ENCODE peak calls at places on chromosomes 4 and X, in ten cellular contexts. O is coronary artery, L is AG09319, X is lower leg skin, B is left lung, G is lung, A is cardiac muscle cell, U is fibroblast of pulmonary artery, V is K562, S is stomach. E is an unnamed sample.

GRCh38 chr4:152106113-152106763 is 345.4 kb upstream of the GATB start:
- DNase-seq in B (no peak), O (peak), G (peak), L (peak), A (no peak), V (no peak), S (peak), U (peak), X (peak), E (no peak)

GRCh38 chr4:61820136-61820535 is 620.0 kb downstream of the ADGRL3 start:
- DNase-seq in B (no peak), A (no peak), S (no peak), G (no peak), V (no peak), U (no peak), X (no peak), O (no peak), L (no peak), E (no peak)

GRCh38 chr4:10354225-10354624 is 103.0 kb downstream of the ZNF518B start:
- DNase-seq in X (no peak), B (no peak), L (no peak), G (no peak), S (no peak), A (no peak), O (no peak), U (no peak), V (no peak), E (no peak)

GRCh38 chr4:101200561-101200960 is 146.8 kb downstream of the PPP3CA start:
- DNase-seq in A (no peak), G (no peak), L (peak), O (no peak), U (peak), S (no peak), X (no peak), V (no peak), B (no peak), E (no peak)

GRCh38 chr4:83139514-83140156 is 25.1 kb upstream of the PLAC8 start:
- DNase-seq in A (no peak), G (no peak), B (no peak), L (no peak), U (no peak), X (no peak), O (no peak), V (no peak), S (no peak), E (no peak)

GRCh38 chr4:74632634-74633033 is 161.7 kb downstream of the BTC start:
- DNase-seq in U (peak), V (no peak), A (no peak), X (no peak), G (peak), S (peak), B (no peak), L (peak), O (no peak), E (no peak)

GRCh38 chr4:173538148-173538902 is 8.3 kb upstream of the HAND2 start:
- DNase-seq in L (no peak), X (no peak), G (no peak), B (peak), U (no peak), V (no peak), O (no peak), A (peak), S (no peak), E (no peak)

GRCh38 chr4:12729384-12729783 is 754.8 kb downstream of the RAB28 start:
- DNase-seq in A (peak), U (peak), B (no peak), O (no peak), X (no peak), G (no peak), V (peak), L (no peak), S (no peak), E (no peak)

GRCh38 chrX:150200820-150201287 is 162.3 kb upstream of the MAMLD1 start:
- DNase-seq in L (peak), O (peak), B (no peak), S (no peak), V (peak), G (peak), A (no peak), U (peak), X (peak), E (peak)

GRCh38 chr4:119765951-119766350 is 137.3 kb upstream of the PDE5A start:
- DNase-seq in B (no peak), A (no peak), X (no peak), L (no peak), G (no peak), V (no peak), U (no peak), S (no peak), O (no peak), E (no peak)

GRCh38 chrX:140432328-140433025 is 72.4 kb downstream of the SOX3 start:
- DNase-seq in G (no peak), A (no peak), V (no peak), B (no peak), L (no peak), X (no peak), O (peak), U (no peak), S (peak), E (no peak)

GRCh38 chrX:39935414-39936064 is 162.2 kb downstream of the BCOR start:
- DNase-seq in B (no peak), S (no peak), X (no peak), A (no peak), L (no peak), G (no peak), V (no peak), U (no peak), O (no peak), E (no peak)

GRCh38 chrX:102154218-102154860 is 1.4 kb downstream of the BEX5 start:
- DNase-seq in L (no peak), A (peak), B (no peak), G (no peak), U (no peak), V (peak), S (no peak), O (no peak), X (no peak), E (no peak)

GRCh38 chr4:83454626-83455025 is 997 bp downstream of the HELQ start:
- DNase-seq in G (no peak), S (no peak), O (no peak), L (no peak), B (no peak), V (no peak), U (peak), X (no peak), A (peak), E (no peak)

GRCh38 chrX:55489315-55490009 is at the start of gene USP51:
- DNase-seq in S (peak), V (peak), G (peak), A (peak), B (peak), U (peak), O (peak), X (peak), L (peak), E (peak)

GRCh38 chr4:144845411-144845810 is 199.5 kb downstream of the HHIP start:
- DNase-seq in A (no peak), L (no peak), S (no peak), U (no peak), V (no peak), B (peak), X (no peak), O (no peak), G (no peak), E (no peak)

GRCh38 chr4:101649790-101650450 is 140.6 kb upstream of the BANK1 start:
- DNase-seq in U (peak), A (peak), G (no peak), B (no peak), S (no peak), X (no peak), L (no peak), V (no peak), O (no peak), E (no peak)

GRCh38 chrX:133923113-133923512 is 62.3 kb downstream of the GPC3 start:
- DNase-seq in S (no peak), U (peak), L (no peak), X (no peak), V (no peak), A (no peak), G (no peak), B (no peak), O (no peak), E (no peak)

GRCh38 chr4:137420901-137421384 is 111.4 kb downstream of the PCDH18 start:
- DNase-seq in B (peak), G (no peak), L (no peak), A (no peak), U (no peak), S (no peak), V (no peak), X (no peak), O (no peak), E (no peak)

GRCh38 chr4:165600959-165601674 is 222.3 kb downstream of the CPE start:
- DNase-seq in U (no peak), V (no peak), L (no peak), G (no peak), S (no peak), B (no peak), A (no peak), X (no peak), O (no peak), E (no peak)

GRCh38 chrX:134173541-134174272 is 63.3 kb upstream of the CCDC160 start:
- DNase-seq in B (no peak), G (no peak), S (no peak), O (no peak), U (no peak), V (no peak), L (no peak), X (no peak), A (peak), E (no peak)

GRCh38 chr4:49032440-49033161 is 46.5 kb downstream of the CWH43 start:
- DNase-seq in B (no peak), V (peak), U (peak), S (no peak), X (no peak), A (no peak), G (no peak), O (no peak), L (no peak), E (no peak)

GRCh38 chr4:109067509-109068205 is 234.8 kb downstream of the COL25A1 start:
- DNase-seq in V (no peak), L (no peak), O (no peak), U (peak), G (no peak), B (no peak), X (peak), S (no peak), A (no peak), E (no peak)

GRCh38 chr4:155610143-155610542 is 56.5 kb upstream of the GUCY1A1 start:
- DNase-seq in B (no peak), G (no peak), V (no peak), A (no peak), S (no peak), L (no peak), O (no peak), U (no peak), X (no peak), E (no peak)

GRCh38 chr4:137651128-137651527 is 118.8 kb upstream of the PCDH18 start:
- DNase-seq in U (peak), A (no peak), S (no peak), B (no peak), O (no peak), X (no peak), G (no peak), V (no peak), L (no peak), E (no peak)

GRCh38 chrX:40087574-40088298 is 10.0 kb downstream of the BCOR start:
- DNase-seq in A (no peak), X (no peak), B (no peak), L (no peak), G (no peak), O (no peak), S (no peak), U (no peak), V (no peak), E (no peak)

GRCh38 chrX:13506574-13506973 is 62.8 kb upstream of the EGFL6 start:
- DNase-seq in A (peak), L (no peak), B (no peak), V (peak), S (peak), G (peak), O (no peak), U (peak), X (no peak), E (peak)

GRCh38 chr4:109846395-109847098 is 1.4 kb upstream of the LRIT3 start:
- DNase-seq in V (no peak), L (no peak), G (no peak), S (no peak), X (no peak), O (no peak), U (peak), B (no peak), A (no peak), E (no peak)

GRCh38 chrX:133151320-133151719 is 54.4 kb upstream of the USP26 start:
- DNase-seq in O (no peak), V (no peak), U (no peak), X (no peak), S (no peak), G (no peak), L (no peak), A (no peak), B (no peak), E (no peak)

GRCh38 chr4:99945718-99946345 is 586 bp downstream of the DNAJB14 start:
- DNase-seq in L (no peak), B (peak), A (peak), S (peak), X (no peak), V (peak), O (peak), G (no peak), U (peak), E (no peak)
- TF ChIP-seq CTCF in L (no peak), B (no peak), A (no peak), S (no peak), X (no peak), V (no peak), O (no peak), G (no peak), U (peak), E (no peak)

DNA sequence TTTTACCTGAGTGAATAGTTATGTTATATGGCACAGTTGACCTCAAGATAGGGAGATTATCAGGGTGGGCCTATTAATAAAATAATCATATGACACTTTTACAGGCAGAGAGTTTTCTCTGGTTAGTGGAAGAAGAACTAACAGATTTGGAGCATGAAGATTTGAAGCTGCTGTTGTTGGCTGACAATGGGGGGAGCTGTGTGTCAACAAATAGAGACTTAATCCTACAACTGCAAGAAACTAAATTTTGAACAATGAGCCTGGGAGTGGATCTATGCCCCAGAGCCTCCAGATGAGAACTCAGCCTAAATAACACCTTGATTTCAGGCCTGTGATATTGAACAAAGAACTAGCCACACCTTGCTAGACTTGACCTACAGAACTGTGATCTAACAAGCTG is 7.2 kb upstream of the CCSER1 start:
- DNase-seq in O (no peak), V (no peak), G (no peak), X (no peak), U (no peak), B (no peak), L (no peak), S (no peak), A (no peak), E (no peak)
- TF ChIP-seq CTCF in O (no peak), V (no peak), G (no peak), X (no peak), U (no peak), B (no peak), L (no peak), S (no peak), A (no peak), E (no peak)

GRCh38 chrX:110214684-110215083 is 103.2 kb downstream of the AMMECR1 start:
- DNase-seq in G (no peak), B (no peak), U (no peak), L (no peak), V (no peak), O (no peak), X (no peak), S (no peak), A (no peak), E (no peak)

GRCh38 chrX:110213183-110213582 is 104.7 kb downstream of the AMMECR1 start:
- DNase-seq in U (no peak), B (no peak), G (no peak), O (no peak), V (no peak), L (no peak), S (no peak), X (no peak), A (no peak), E (no peak)

GRCh38 chrX:110211340-110211739 is 106.5 kb downstream of the AMMECR1 start:
- DNase-seq in L (no peak), A (no peak), X (no peak), O (no peak), V (no peak), U (no peak), G (no peak), B (no peak), S (no peak), E (no peak)

GRCh38 chrX:110210417-110211139 is 107.3 kb downstream of the AMMECR1 start:
- DNase-seq in U (peak), O (no peak), X (no peak), B (no peak), S (no peak), G (no peak), L (peak), V (no peak), A (no peak), E (no peak)

GRCh38 chrX:110212299-110212698 is 105.6 kb downstream of the AMMECR1 start:
- DNase-seq in V (peak), U (no peak), L (no peak), A (no peak), S (no peak), O (no peak), X (no peak), B (no peak), G (no peak), E (no peak)
- TF ChIP-seq CTCF in V (peak), U (peak), L (no peak), A (peak), S (no peak), O (no peak), X (no peak), B (no peak), G (no peak), E (no peak)

DNA sequence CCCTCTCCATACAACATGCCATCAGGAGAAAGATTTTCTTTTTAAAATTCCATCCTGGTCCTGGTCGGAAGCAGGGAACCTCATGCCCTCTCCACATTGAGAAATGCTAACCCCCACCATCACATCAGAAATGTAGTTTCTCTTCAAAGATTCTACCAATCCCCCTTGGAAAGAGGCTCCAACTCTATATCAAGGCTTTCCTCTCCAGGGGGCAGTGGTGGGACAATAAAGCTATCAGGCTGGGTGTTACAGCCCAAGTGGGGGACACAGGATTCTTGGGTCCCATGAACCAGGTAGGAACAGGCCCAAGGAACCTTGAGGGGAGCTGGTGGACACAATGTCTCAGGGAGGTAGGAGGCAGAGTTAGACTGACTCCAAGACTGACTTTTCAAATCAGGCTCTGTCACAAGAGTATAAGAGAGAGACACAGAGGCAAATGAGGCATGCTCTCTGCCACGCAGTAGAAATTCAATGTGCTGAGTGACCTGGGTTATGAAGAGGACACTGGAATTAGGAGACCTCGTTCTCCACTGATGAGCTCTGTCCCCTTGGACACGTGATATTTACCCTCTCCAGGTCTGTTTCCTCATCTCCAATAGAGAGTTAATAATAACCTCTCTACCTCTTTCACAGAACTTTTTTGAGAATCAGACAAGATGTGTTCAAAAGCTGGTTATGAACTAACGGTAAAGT is 4.5 kb downstream of the GJB1 start:
- DNase-seq in V (no peak), A (no peak), U (no peak), X (no peak), G (no peak), S (no peak), L (no peak), B (no peak), O (no peak), E (no peak)
- TF ChIP-seq CTCF in V (peak), A (no peak), U (no peak), X (no peak), G (no peak), S (no peak), L (no peak), B (no peak), O (no peak), E (no peak)

GRCh38 chrX:9561199-9561598 is 96.3 kb downstream of the TBL1X start:
- DNase-seq in L (no peak), O (no peak), S (no peak), X (peak), A (no peak), B (no peak), V (no peak), U (no peak), G (no peak), E (no peak)
- TF ChIP-seq CTCF in L (no peak), O (no peak), S (no peak), X (no peak), A (no peak), B (no peak), V (no peak), U (no peak), G (no peak), E (no peak)

GRCh38 chr4:7761312-7761711 is 178.3 kb downstream of the AFAP1 start:
- DNase-seq in A (no peak), V (no peak), B (no peak), L (no peak), X (no peak), U (no peak), G (no peak), S (no peak), O (no peak), E (no peak)
- TF ChIP-seq CTCF in A (no peak), V (no peak), B (no peak), L (no peak), X (no peak), U (no peak), G (no peak), S (no peak), O (no peak), E (no peak)

GRCh38 chr4:40480291-40480690 is 145.2 kb downstream of the CHRNA9 start:
- DNase-seq in X (no peak), A (no peak), V (no peak), B (no peak), S (no peak), O (no peak), U (no peak), L (no peak), G (no peak), E (no peak)

GRCh38 chr4:40475609-40476008 is 140.5 kb downstream of the CHRNA9 start:
- DNase-seq in O (no peak), V (no peak), L (no peak), U (no peak), B (no peak), A (no peak), X (no peak), G (no peak), S (no peak), E (no peak)

GRCh38 chr4:40479378-40479777 is 144.2 kb downstream of the CHRNA9 start:
- DNase-seq in O (no peak), U (no peak), S (no peak), B (no peak), G (no peak), L (no peak), V (no peak), A (no peak), X (no peak), E (no peak)

GRCh38 chr4:40481977-40482376 is 146.8 kb downstream of the CHRNA9 start:
- DNase-seq in O (no peak), U (no peak), A (no peak), S (no peak), V (no peak), L (no peak), B (no peak), X (no peak), G (no peak), E (no peak)

GRCh38 chr4:40478215-40478614 is 143.1 kb downstream of the CHRNA9 start:
- DNase-seq in G (no peak), L (no peak), U (no peak), X (no peak), O (no peak), B (no peak), V (no peak), S (no peak), A (peak), E (no peak)
- TF ChIP-seq CTCF in G (no peak), L (no peak), U (no peak), X (no peak), O (no peak), B (no peak), V (no peak), S (no peak), A (no peak), E (no peak)

E was measured in activated B cell treated with CpG ODN at 0.5 μM for 24 hours.